ENCODE peak calls at places on chromosomes 5 and 9, in six cellular contexts. D is ovary, C is IMR-90, N is heart left ventricle, O is HCT116, V is body of pancreas. L is an unnamed sample.

GRCh38 chr9:76652894-76653293 is 111.3 kb upstream of the PCA3 start:
- DNase-seq in D (no peak), C (peak; percentile 37), N (no peak), O (no peak), V (peak; percentile 21), L (no peak)

GRCh38 chr5:139061274-139061673 is 136.9 kb downstream of the SIL1 start:
- DNase-seq in D (peak; percentile 66), C (peak; percentile 64), N (peak; percentile 67), O (no peak), V (peak; percentile 75), L (peak; percentile 88)

GRCh38 chr9:136955943-136956335 is 3.9 kb downstream of the LCN12 start:
- DNase-seq in D (no peak), C (no peak), N (peak; percentile 58), O (no peak), V (no peak), L (no peak)

GRCh38 chr5:1174122-1174936 is 27.1 kb upstream of the SLC6A19 start:
- DNase-seq in D (no peak), C (peak; percentile 74), N (peak; percentile 77), O (peak; percentile 81), V (peak; percentile 65), L (no peak)

GRCh38 chr9:94147776-94148175 is 63.5 kb downstream of the PTPDC1 start:
- DNase-seq in D (no peak), C (no peak), N (no peak), O (no peak), V (no peak), L (no peak)

GRCh38 chr5:65390208-65390607 is 91.5 kb downstream of the ADAMTS6 start:
- DNase-seq in D (no peak), C (no peak), N (no peak), O (no peak), V (no peak), L (no peak)

GRCh38 chr5:151222769-151223446 is 984 bp downstream of the CCDC69 start:
- DNase-seq in D (peak; percentile 37), C (no peak), N (peak; percentile 74), O (no peak), V (peak; percentile 64), L (peak; percentile 67)

GRCh38 chr5:41154491-41154890 is 58.8 kb downstream of the C6 start:
- DNase-seq in D (no peak), C (no peak), N (no peak), O (no peak), V (no peak), L (no peak)

GRCh38 chr5:99061299-99061698 is 132.5 kb upstream of the CHD1 start:
- DNase-seq in D (no peak), C (no peak), N (peak; percentile 26), O (no peak), V (no peak), L (no peak)

GRCh38 chr5:172110260-172110815 is 77.7 kb downstream of the STK10 start:
- DNase-seq in D (no peak), C (no peak), N (peak; percentile 53), O (no peak), V (no peak), L (no peak)

GRCh38 chr9:136823136-136824046 is 15.6 kb downstream of the RABL6 start:
- DNase-seq in D (no peak), C (no peak), N (peak; percentile 49), O (no peak), V (no peak), L (peak; percentile 51)

GRCh38 chr5:95859327-95860060 is 37.0 kb upstream of the GLRX start:
- DNase-seq in D (no peak), C (no peak), N (no peak), O (no peak), V (peak; percentile 44), L (no peak)

GRCh38 chr5:164663223-164663989 is 1158.0 kb downstream of the MAT2B start:
- DNase-seq in D (no peak), C (peak; percentile 41), N (no peak), O (no peak), V (no peak), L (no peak)

GRCh38 chr9:123191260-123191659 is 77.1 kb downstream of the STRBP start:
- DNase-seq in D (no peak), C (no peak), N (no peak), O (no peak), V (no peak), L (no peak)

GRCh38 chr9:123196124-123196523 is 72.3 kb downstream of the STRBP start:
- DNase-seq in D (no peak), C (no peak), N (no peak), O (no peak), V (no peak), L (no peak)

GRCh38 chr9:123187131-123187530 is 81.3 kb downstream of the STRBP start:
- DNase-seq in D (no peak), C (no peak), N (no peak), O (no peak), V (no peak), L (no peak)

GRCh38 chr9:123194023-123194422 is 74.4 kb downstream of the STRBP start:
- DNase-seq in D (no peak), C (no peak), N (no peak), O (no peak), V (no peak), L (no peak)

GRCh38 chr9:123191660-123192059 is 76.7 kb downstream of the STRBP start:
- DNase-seq in D (no peak), C (no peak), N (no peak), O (no peak), V (no peak), L (no peak)
- H3K4me1 ChIP-seq in D (no peaks in the 10 kb centered on the region), C (no peaks in the 10 kb centered on the region), N (no peaks in the 10 kb centered on the region), O (no peaks in the 10 kb centered on the region), V (no peaks in the 10 kb centered on the region), L (no peaks in the 10 kb centered on the region)

DNA sequence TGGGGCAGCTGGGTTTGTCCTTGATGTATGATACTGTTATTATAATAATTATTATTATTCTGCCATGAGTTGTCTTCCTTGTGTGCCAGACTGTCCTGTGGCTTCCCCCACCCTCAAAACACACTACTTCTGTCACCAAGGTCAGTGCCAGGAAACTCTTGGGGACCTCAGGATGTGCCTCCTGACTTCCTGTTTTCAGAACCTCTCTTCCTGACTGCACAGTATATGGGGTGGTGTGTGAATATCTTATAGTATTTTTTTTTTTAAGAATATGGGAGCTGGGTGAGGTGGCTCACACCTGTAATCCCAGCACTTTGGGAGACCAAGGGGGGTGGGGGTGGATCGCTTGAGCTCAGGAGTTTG is 11.7 kb upstream of the SLC34A1 start:
- DNase-seq in D (no peak), C (no peak), N (no peak), O (no peak), V (no peak), L (no peak)
- H3K27ac ChIP-seq in D (no peak overlapping the region), C (no peak overlapping the region), N (no peak overlapping the region), O (no peak overlapping the region), V (no peak overlapping the region), L (peak overlapping the region; percentile 95)

DNA sequence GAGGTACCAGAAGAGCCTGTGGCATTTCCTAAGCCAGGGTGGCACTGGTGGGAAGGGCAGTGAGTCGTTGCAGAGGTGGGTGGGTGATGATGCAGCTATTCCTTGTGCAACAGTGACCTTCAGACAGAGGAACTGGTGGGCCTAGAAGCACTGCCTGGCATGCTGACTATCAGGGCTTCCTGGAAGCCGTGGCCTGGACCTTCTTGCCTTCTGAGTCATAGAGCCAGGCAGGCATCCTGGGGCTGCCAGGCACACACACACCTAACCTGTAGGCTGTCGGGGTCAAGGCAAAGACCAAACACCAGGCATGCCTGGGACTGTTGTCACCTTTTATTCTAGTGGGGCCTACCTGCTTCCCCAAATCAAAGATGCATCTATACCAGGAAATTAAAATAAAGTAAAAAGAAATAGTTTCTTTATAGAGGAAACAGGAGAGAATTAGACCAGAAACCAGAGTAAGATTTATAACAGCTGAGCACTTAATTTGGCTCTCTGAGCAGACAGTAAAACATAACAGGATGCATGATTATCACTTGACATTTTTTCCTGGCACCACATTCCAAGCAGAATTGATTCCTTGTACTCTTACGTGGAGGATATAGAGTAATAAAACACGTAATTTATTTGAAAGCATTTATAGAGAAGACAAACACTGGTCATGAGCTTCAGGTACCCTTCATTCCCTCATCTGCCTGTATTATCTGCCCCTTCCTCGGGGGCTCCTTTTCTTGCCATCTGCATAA is 25.1 kb downstream of the NANS start:
- DNase-seq in D (no peak), C (peak; percentile 50), N (no peak), O (no peak), V (peak; percentile 30), L (peak; percentile 83)
- TF ChIP-seq POLR2A in D (no peak), C (no peak), N (no peak), O (no peak), V (no peak), L (peak; percentile 41)

DNA sequence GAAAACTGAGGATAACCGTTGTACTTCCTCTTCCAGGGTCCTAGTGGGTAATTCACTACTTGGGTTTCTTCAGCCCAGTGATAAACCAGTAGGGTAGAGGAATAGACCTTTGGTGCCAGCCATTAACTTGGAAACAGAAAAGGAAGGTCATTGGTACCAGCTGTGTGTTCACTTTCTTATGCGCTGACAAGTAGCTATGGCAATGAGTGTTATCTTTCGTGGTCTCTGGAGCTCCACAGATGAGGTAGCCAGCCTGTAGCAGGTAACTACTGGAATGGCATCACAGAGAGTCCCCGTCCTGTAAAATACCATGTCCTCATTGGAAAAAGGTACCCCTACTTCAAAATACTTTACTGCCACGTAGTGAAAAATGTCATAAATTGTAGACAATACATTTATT is 2.3 kb downstream of the UHRF2 start:
- DNase-seq in D (no peak), C (no peak), N (no peak), O (no peak), V (no peak), L (no peak)
- H3K4me1 ChIP-seq in D (peaks cover 9% of the 10 kb centered on the region), C (peaks cover 8% of the 10 kb centered on the region), N (peaks cover 31% of the 10 kb centered on the region), O (peaks cover 8% of the 10 kb centered on the region), V (peaks cover 51% of the 10 kb centered on the region), L (peaks cover 16% of the 10 kb centered on the region)

GRCh38 chr5:142366007-142366406 is 41.2 kb upstream of the SPRY4 start:
- DNase-seq in D (no peak), C (no peak), N (no peak), O (no peak), V (no peak), L (no peak)

GRCh38 chr5:142360051-142360498 is 35.3 kb upstream of the SPRY4 start:
- DNase-seq in D (no peak), C (no peak), N (no peak), O (no peak), V (no peak), L (no peak)

GRCh38 chr5:142360607-142361120 is 35.8 kb upstream of the SPRY4 start:
- DNase-seq in D (no peak), C (peak; percentile 71), N (no peak), O (peak; percentile 84), V (peak; percentile 55), L (peak; percentile 57)

GRCh38 chr5:142364251-142365145 is 39.7 kb upstream of the SPRY4 start:
- DNase-seq in D (no peak), C (no peak), N (peak; percentile 73), O (no peak), V (no peak), L (peak; percentile 61)

DNA sequence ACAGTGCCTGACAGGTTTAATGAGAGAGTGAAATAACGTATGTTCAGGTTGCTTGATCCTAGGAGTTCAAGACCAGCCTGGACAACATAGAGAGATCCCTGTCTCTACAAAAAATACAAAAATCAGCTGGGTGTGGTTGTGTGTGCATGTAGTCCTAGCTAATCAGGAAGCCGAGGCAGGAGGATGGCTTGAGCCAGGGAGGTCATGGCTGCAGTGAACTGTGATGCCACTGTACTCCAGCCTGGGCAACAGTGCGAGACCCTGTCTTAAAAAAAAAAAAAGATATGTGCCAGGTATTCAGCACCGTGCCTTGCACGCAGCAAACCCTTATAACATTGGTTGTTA is 38.8 kb upstream of the SPRY4 start:
- DNase-seq in D (no peak), C (no peak), N (no peak), O (no peak), V (no peak), L (no peak)
- H3K27ac ChIP-seq in D (no peak overlapping the region), C (no peak overlapping the region), N (peak overlapping the region; percentile 78), O (peak overlapping the region; percentile 99), V (peak overlapping the region; percentile 76), L (peak overlapping the region; percentile 40)